ENCODE peak calls at places on chromosomes 5 and 9, in eight cellular contexts. A is right cardiac atrium; P is thoracic aorta; C is CD8-positive, alpha-beta T cell; I is naive thymus-derived CD8-positive, alpha-beta T cell; D is activated CD4-positive, CD25-positive, alpha-beta regulatory T cell treated with anti-CD3 and anti-CD28 coated beads, Interleukin-2, amount 50 U/mL, for 24 hours; R is HCT116; T is activated CD8-positive, alpha-beta T cell treated with anti-CD3 and anti-CD28 coated beads, Interleukin-2, amount 10 ng/mL, durations not matched to agents 7 days and 5 days. F is an unnamed sample.

GRCh38 chr5:174145091-174145490 is 99.6 kb downstream of the NSG2 start:
- ATAC-seq in C (no peak), T (no peak), D (no peak), I (no peak), A (no peak), R (no peak), P (no peak), F (no peak)

GRCh38 chr9:17556935-17557334 is 21.9 kb upstream of the SH3GL2 start:
- ATAC-seq in A (no peak), I (no peak), D (no peak), R (no peak), C (no peak), P (no peak), T (no peak), F (no peak)

GRCh38 chr9:98851730-98852462 is 44.4 kb downstream of the GALNT12 start:
- ATAC-seq in P (no peak), R (no peak), T (peak), D (no peak), C (no peak), A (no peak), I (no peak), F (no peak)

GRCh38 chr9:96348261-96348660 is 35.2 kb downstream of the SLC35D2 start:
- ATAC-seq in P (no peak), R (no peak), C (no peak), A (no peak), D (no peak), T (no peak), I (no peak), F (no peak)

GRCh38 chr5:56729488-56729887 is 85.9 kb upstream of the MAP3K1 start:
- ATAC-seq in D (no peak), P (no peak), T (peak), A (no peak), C (no peak), R (no peak), I (peak), F (no peak)

GRCh38 chr5:124668353-124669299 is 77.8 kb downstream of the ZNF608 start:
- ATAC-seq in P (no peak), I (no peak), C (no peak), A (no peak), T (no peak), D (no peak), R (no peak), F (no peak)

GRCh38 chr5:74040065-74040551 is 414.1 kb downstream of the ARHGEF28 start:
- ATAC-seq in A (peak), D (no peak), T (no peak), C (no peak), I (no peak), P (no peak), R (no peak), F (peak)

GRCh38 chr5:64206653-64207052 is 41.0 kb downstream of the RNF180 start:
- ATAC-seq in D (no peak), A (no peak), I (no peak), P (no peak), T (no peak), C (no peak), R (no peak), F (no peak)

GRCh38 chr5:177416334-177416733 is 7.0 kb upstream of the F12 start:
- ATAC-seq in I (no peak), D (no peak), C (no peak), A (peak), T (no peak), R (no peak), P (no peak), F (peak)

GRCh38 chr9:14303526-14303925 is 10.4 kb downstream of the NFIB start:
- ATAC-seq in D (no peak), C (no peak), I (no peak), P (no peak), R (no peak), T (no peak), A (no peak), F (no peak)

GRCh38 chr5:95821110-95822021 is 1.2 kb downstream of the GLRX start:
- ATAC-seq in C (no peak), P (no peak), D (peak), R (no peak), I (no peak), A (no peak), T (no peak), F (no peak)

GRCh38 chr5:107063511-107063910 is 607.2 kb downstream of the EFNA5 start:
- ATAC-seq in C (no peak), P (no peak), I (no peak), T (no peak), R (no peak), A (no peak), D (no peak), F (no peak)

GRCh38 chr5:163163858-163164257 is 273.5 kb upstream of the CCNG1 start:
- ATAC-seq in T (no peak), R (no peak), D (no peak), C (no peak), A (no peak), I (no peak), P (no peak), F (no peak)

GRCh38 chr5:140018096-140018481 is 25.0 kb downstream of the NRG2 start:
- ATAC-seq in C (no peak), P (no peak), T (no peak), R (no peak), I (no peak), D (no peak), A (no peak), F (no peak)

GRCh38 chr5:141039517-141039916 is 11.7 kb upstream of the PCDHB1 start:
- ATAC-seq in A (no peak), P (no peak), D (no peak), R (no peak), C (no peak), I (no peak), T (no peak), F (no peak)

GRCh38 chr5:4348919-4349318 is 753.3 kb downstream of the IRX1 start:
- ATAC-seq in R (no peak), P (no peak), D (no peak), C (no peak), T (no peak), I (no peak), A (no peak), F (no peak)

GRCh38 chr5:77741608-77742007 is 34.5 kb downstream of the TBCA start:
- ATAC-seq in R (no peak), A (no peak), C (no peak), P (no peak), T (no peak), I (no peak), D (no peak), F (no peak)

GRCh38 chr5:143759368-143760136 is 52.4 kb upstream of the HMHB1 start:
- ATAC-seq in C (no peak), A (no peak), P (no peak), D (no peak), I (no peak), T (no peak), R (no peak), F (no peak)

GRCh38 chr5:160270704-160271103 is 41.4 kb downstream of the FABP6 start:
- ATAC-seq in A (no peak), C (no peak), D (no peak), I (no peak), T (no peak), R (no peak), P (no peak), F (no peak)